ENCODE peak calls at places on chromosomes 7 and 10, in four cellular contexts. I is kidney; V is adrenal gland; N is CD4-positive, alpha-beta memory T cell. W is an unnamed sample.

GRCh38 chr10:131043039-131043691 is 268.4 kb downstream of the TCERG1L start:
- DNase-seq in I (no peak), V (no peak), N (no peak), W (no peak)

GRCh38 chr10:90738885-90739284 is 119.0 kb downstream of the HTR7 start:
- DNase-seq in V (no peak), N (no peak), I (no peak), W (no peak)

GRCh38 chr10:784759-785538 is 95.5 kb upstream of the DIP2C start:
- DNase-seq in V (peak), I (peak), N (no peak), W (peak)

GRCh38 chr10:3702569-3702968 is 82.4 kb downstream of the KLF6 start:
- DNase-seq in I (no peak), N (no peak), V (no peak), W (no peak)

GRCh38 chr10:107157071-107157470 is 7.4 kb downstream of the SORCS1 start:
- DNase-seq in I (no peak), N (no peak), V (no peak), W (no peak)

GRCh38 chr10:21724695-21725371 is 190.8 kb downstream of the MLLT10 start:
- DNase-seq in N (peak), I (peak), V (peak), W (peak)

GRCh38 chr10:29590598-29591415 is 44.0 kb downstream of the SVIL start:
- DNase-seq in V (no peak), N (peak), I (no peak), W (no peak)

GRCh38 chr10:112951349-112952281 is 1.6 kb downstream of the TCF7L2 start:
- DNase-seq in V (peak), N (peak), I (peak), W (peak)

GRCh38 chr10:74937446-74937935 is 111.1 kb downstream of the KAT6B start:
- DNase-seq in V (no peak), I (no peak), N (no peak), W (no peak)

GRCh38 chr10:104657458-104657857 is 16.4 kb downstream of the SORCS3 start:
- DNase-seq in V (no peak), N (no peak), I (no peak), W (no peak)

GRCh38 chr7:133458688-133459087 is 205.8 kb downstream of the EXOC4 start:
- DNase-seq in I (no peak), V (no peak), N (no peak), W (no peak)

GRCh38 chr10:28833313-28833712 is 156.0 kb downstream of the BAMBI start:
- DNase-seq in N (no peak), V (no peak), I (no peak), W (no peak)

GRCh38 chr10:129531969-129532660 is 65.1 kb downstream of the MGMT start:
- DNase-seq in V (no peak), N (no peak), I (no peak), W (no peak)

GRCh38 chr7:143023047-143023446 is 3.9 kb downstream of the OR9A2 start:
- DNase-seq in N (no peak), I (no peak), V (no peak), W (no peak)

GRCh38 chr10:91206427-91206826 is 14.0 kb upstream of the PCGF5 start:
- DNase-seq in I (no peak), N (no peak), V (no peak), W (no peak)

GRCh38 chr10:76922666-76923065 is 714.9 kb downstream of the KCNMA1 start:
- DNase-seq in I (no peak), N (no peak), V (no peak), W (no peak)

GRCh38 chr10:50271564-50272250 is 20.4 kb upstream of the ASAH2 start:
- DNase-seq in N (no peak), V (no peak), I (no peak), W (no peak)

GRCh38 chr7:88259656-88260380 is 40.0 kb upstream of the SRI start:
- DNase-seq in I (no peak), V (no peak), N (no peak), W (no peak)

GRCh38 chr10:122189185-122189584 is 81.9 kb upstream of the BTBD16 start:
- DNase-seq in I (no peak), V (no peak), N (no peak), W (no peak)

GRCh38 chr10:97101166-97101940 is 84.4 kb downstream of the SLIT1 start:
- DNase-seq in N (no peak), V (no peak), I (no peak), W (no peak)

GRCh38 chr10:95485445-95485844 is 75.7 kb downstream of the SORBS1 start:
- DNase-seq in N (no peak), V (no peak), I (no peak), W (no peak)

GRCh38 chr7:68846926-68847325 is 751.3 kb upstream of the AUTS2 start:
- DNase-seq in N (no peak), I (no peak), V (no peak), W (no peak)

GRCh38 chr10:35562427-35562826 is 42.7 kb upstream of the GJD4 start:
- DNase-seq in V (no peak), N (no peak), I (no peak), W (no peak)

GRCh38 chr7:76507723-76508406 is 2.5 kb upstream of the UPK3B start:
- DNase-seq in N (no peak), I (peak), V (peak), W (no peak)

GRCh38 chr10:117240730-117241529 is at the start of gene SLC18A2:
- DNase-seq in N (no peak), V (no peak), I (peak), W (no peak)

GRCh38 chr10:33376476-33376875 is 42.0 kb upstream of the NRP1 start:
- DNase-seq in I (no peak), V (no peak), N (no peak), W (no peak)

GRCh38 chr10:75020168-75020567 is 91.3 kb upstream of the SAMD8 start:
- DNase-seq in N (no peak), I (no peak), V (no peak), W (no peak)

GRCh38 chr10:56231436-56231835 is 129.6 kb downstream of the ZWINT start:
- DNase-seq in V (no peak), I (no peak), N (no peak), W (no peak)

GRCh38 chr10:14454629-14455028 is 123.9 kb upstream of the FRMD4A start:
- DNase-seq in N (no peak), I (no peak), V (no peak), W (no peak)

GRCh38 chr10:111083222-111084095 is 6.6 kb downstream of the ADRA2A start:
- DNase-seq in N (no peak), V (no peak), I (no peak), W (no peak)

GRCh38 chr7:34058791-34059550 is 153.6 kb downstream of the BMPER start:
- DNase-seq in N (no peak), V (no peak), I (no peak), W (no peak)

GRCh38 chr7:149823631-149824199 is 14.5 kb upstream of the ZNF862 start:
- DNase-seq in V (no peak), I (peak), N (no peak), W (peak)

GRCh38 chr10:79003183-79004100 is 65.3 kb upstream of the ZMIZ1 start:
- DNase-seq in I (peak), N (no peak), V (peak), W (no peak)

GRCh38 chr10:8079126-8079525 is 24.6 kb downstream of the GATA3 start:
- DNase-seq in I (no peak), N (no peak), V (no peak), W (no peak)

GRCh38 chr7:70618020-70618551 is 513.9 kb upstream of the GALNT17 start:
- DNase-seq in N (no peak), V (no peak), I (no peak), W (no peak)

GRCh38 chr10:12418000-12418399 is 68.7 kb downstream of the CAMK1D start:
- DNase-seq in V (peak), I (no peak), N (no peak), W (peak)

GRCh38 chr7:44216521-44217030 is 15.8 kb downstream of the YKT6 start:
- DNase-seq in V (no peak), I (peak), N (no peak), W (peak)

GRCh38 chr10:43863270-43863669 is 214.6 kb upstream of the ZNF32 start:
- DNase-seq in V (no peak), I (no peak), N (no peak), W (no peak)

GRCh38 chr10:48187713-48188541 is 86.6 kb downstream of the FRMPD2 start:
- DNase-seq in N (no peak), I (no peak), V (no peak), W (no peak)

GRCh38 chr10:69409176-69409495 is 7.6 kb downstream of the TACR2 start:
- DNase-seq in N (no peak), V (no peak), I (no peak), W (no peak)
- H3K27ac ChIP-seq in N (peak), V (peak), I (peak), W (peak)

GRCh38 chr7:92259610-92260247 is 14.0 kb downstream of the ANKIB1 start:
- DNase-seq in I (no peak), V (no peak), N (no peak), W (no peak)

GRCh38 chr7:92255308-92255707 is 9.5 kb downstream of the ANKIB1 start:
- DNase-seq in V (peak), N (no peak), I (no peak), W (no peak)

GRCh38 chr7:92259062-92259461 is 13.3 kb downstream of the ANKIB1 start:
- DNase-seq in I (no peak), N (no peak), V (no peak), W (no peak)

DNA sequence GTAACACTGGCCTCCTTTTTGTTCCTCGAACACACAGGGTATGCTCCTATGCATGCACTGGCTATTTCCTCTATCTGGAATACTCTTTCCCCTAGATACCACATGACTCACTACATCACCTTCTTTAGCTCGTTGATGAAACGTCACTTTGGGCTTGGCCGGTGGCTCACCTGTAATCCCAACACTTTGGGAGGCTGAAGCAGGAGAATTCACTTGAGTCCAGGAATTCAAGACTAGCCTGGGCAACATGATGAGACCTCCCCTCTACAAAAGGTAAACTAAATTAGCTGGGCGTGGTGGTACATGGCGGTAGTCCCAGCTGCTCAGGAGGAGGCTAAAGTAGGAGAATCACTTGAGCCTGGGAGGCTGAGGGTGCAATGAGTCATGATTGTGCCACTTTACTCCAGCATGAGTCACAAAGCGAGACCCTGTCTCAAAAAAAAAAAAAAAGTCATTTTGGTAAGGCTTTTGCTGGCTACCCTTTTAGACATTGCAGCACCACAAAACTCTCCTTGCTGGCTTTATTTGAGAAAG is 14.5 kb downstream of the ANKIB1 start:
- DNase-seq in I (no peak), V (no peak), N (no peak), W (no peak)
- H3K27ac ChIP-seq in I (no peak), V (no peak), N (no peak), W (no peak)

GRCh38 chr7:135075716-135076115 is 72.2 kb upstream of the TMEM140 start:
- DNase-seq in V (no peak), N (no peak), I (no peak), W (no peak)
- H3K27ac ChIP-seq in V (no peak), N (no peak), I (no peak), W (no peak)

DNA sequence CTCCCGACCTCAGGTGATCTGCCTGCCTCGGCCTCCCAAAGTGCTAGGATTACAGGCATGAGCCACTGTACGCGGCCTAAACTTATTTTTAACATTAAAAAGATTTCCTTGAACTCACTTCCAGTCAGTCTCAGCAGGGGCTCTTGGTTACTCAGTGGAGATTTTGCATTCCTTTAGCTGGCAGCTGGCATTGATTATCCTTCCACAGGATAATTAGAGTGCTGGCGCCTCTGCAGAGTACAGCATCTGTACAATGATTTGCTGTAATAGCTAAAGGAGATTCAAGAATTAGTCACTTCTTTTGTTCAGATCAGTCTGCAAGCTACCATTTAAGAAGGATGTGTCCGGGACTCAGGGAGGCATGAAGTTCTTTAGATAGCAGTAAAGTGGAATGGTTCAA is 125.0 kb upstream of the NPY start:
- DNase-seq in N (no peak), I (no peak), V (no peak), W (no peak)
- H3K27ac ChIP-seq in N (no peak), I (no peak), V (no peak), W (no peak)

GRCh38 chr10:121113385-121113696 is 262.2 kb downstream of the WDR11 start:
- DNase-seq in N (no peak), V (no peak), I (no peak), W (no peak)
- H3K27ac ChIP-seq in N (no peak), V (peak), I (no peak), W (peak)

GRCh38 chr7:27423821-27424220 is 181.2 kb downstream of the EVX1 start:
- DNase-seq in N (no peak), V (no peak), I (no peak), W (no peak)

GRCh38 chr7:27424749-27425148 is 182.1 kb downstream of the EVX1 start:
- DNase-seq in V (no peak), I (no peak), N (no peak), W (no peak)

GRCh38 chr7:27423290-27423689 is 180.7 kb downstream of the EVX1 start:
- DNase-seq in V (no peak), I (no peak), N (no peak), W (no peak)

GRCh38 chr7:27427416-27427815 is 184.8 kb downstream of the EVX1 start:
- DNase-seq in I (no peak), N (no peak), V (no peak), W (no peak)

GRCh38 chr7:27424231-27424630 is 181.6 kb downstream of the EVX1 start:
- DNase-seq in V (no peak), N (no peak), I (no peak), W (no peak)
- H3K27ac ChIP-seq in V (no peak), N (no peak), I (no peak), W (no peak)

DNA sequence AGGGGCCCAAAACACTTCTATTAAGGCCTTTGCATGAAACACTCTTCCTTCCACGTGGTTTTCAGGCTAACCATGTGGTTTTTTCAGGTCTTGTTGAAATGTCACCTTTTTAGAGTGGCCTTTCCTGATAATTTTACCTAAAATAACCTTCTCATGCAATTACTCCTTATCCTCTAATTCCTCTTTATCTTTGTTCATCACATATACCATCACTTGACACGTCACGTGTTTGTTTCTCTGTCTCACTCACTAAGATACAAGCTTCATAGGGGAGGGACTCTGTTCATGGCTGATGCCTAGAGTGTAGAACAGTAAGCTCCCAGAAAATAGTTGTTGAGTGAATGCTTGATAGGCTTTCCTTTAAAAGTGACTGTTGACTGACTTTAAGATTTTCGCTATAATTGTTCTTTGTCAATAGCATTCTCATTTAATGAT is 63.7 kb downstream of the ST7 start:
- DNase-seq in N (no peak), I (no peak), V (no peak), W (no peak)
- H3K27ac ChIP-seq in N (no peak), I (no peak), V (no peak), W (no peak)

GRCh38 chr7:28558236-28558635 is 145.9 kb downstream of the CREB5 start:
- DNase-seq in N (no peak), I (no peak), V (no peak), W (no peak)
- H3K27ac ChIP-seq in N (no peak), I (no peak), V (no peak), W (no peak)

DNA sequence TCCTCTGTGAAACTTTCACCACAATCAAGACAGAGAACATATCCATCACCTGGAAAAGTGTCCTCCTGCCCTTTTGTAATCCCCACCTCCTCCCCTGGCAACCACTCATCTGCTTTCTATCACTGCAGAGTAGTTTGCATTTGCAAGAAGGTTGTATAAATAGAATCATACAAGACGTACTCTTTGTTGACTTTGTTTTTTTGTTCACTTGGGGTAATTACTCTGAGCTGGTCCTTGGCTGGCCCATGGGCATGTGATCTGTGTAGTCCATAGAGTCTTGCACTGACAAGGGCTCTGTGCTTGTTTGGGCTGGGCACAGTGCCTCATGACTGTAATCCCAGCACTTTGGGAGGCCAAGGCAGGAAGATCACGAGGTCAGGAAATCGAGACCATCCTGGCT is 7.8 kb upstream of the HACD1 start:
- DNase-seq in V (no peak), I (no peak), N (no peak), W (no peak)
- H3K27ac ChIP-seq in V (no peak), I (no peak), N (no peak), W (no peak)

GRCh38 chr7:111765936-111766643 is 203.8 kb upstream of the IMMP2L start:
- DNase-seq in V (no peak), N (no peak), I (no peak), W (no peak)

GRCh38 chr7:111772716-111773115 is 210.4 kb upstream of the IMMP2L start:
- DNase-seq in N (no peak), I (no peak), V (no peak), W (no peak)

GRCh38 chr7:111771638-111772037 is 209.3 kb upstream of the IMMP2L start:
- DNase-seq in I (no peak), N (no peak), V (no peak), W (no peak)

GRCh38 chr7:111775205-111775604 is 212.9 kb upstream of the IMMP2L start:
- DNase-seq in V (no peak), I (no peak), N (no peak), W (no peak)

DNA sequence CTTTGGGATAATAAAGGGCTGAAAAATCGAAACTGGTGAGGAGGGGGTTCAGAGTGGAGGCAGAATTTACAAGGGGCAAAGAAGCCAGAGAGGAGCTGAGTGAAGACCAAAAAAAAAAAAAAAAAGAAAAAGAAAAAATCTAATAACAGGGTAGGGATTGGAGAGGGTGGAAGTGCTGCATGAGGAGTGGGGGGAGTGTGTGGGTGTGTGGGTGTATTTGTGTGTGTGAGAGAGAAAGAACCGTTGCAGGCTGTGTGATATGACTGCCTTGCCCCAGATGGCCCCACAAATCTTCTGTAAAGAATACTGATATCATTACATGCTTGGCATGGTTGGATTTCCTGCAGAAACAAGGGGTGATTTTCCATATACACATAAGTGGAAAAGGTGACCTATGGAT is 207.8 kb upstream of the IMMP2L start:
- DNase-seq in N (no peak), V (no peak), I (no peak), W (no peak)
- H3K27ac ChIP-seq in N (no peak), V (no peak), I (no peak), W (no peak)